ENCODE peak calls at places on chromosomes 16 and 17, in four cellular contexts. Y is GM23338, M is HCT116, A is SK-N-SH. T is an unnamed sample.

GRCh38 chr16:12160249-12160648 is 183.7 kb downstream of the SNX29 start:
- DNase-seq in Y (no peak), A (no peak), M (no peak), T (no peak)

GRCh38 chr16:72542103-72542502 is 370.1 kb upstream of the PMFBP1 start:
- DNase-seq in M (no peak), Y (no peak), A (no peak), T (no peak)

GRCh38 chr16:721765-722481 is 977 bp downstream of the ANTKMT start:
- DNase-seq in A (peak; percentile 60), M (no peak), Y (no peak), T (no peak)

GRCh38 chr16:28872952-28873351 is 5.3 kb upstream of the ATP2A1 start:
- DNase-seq in Y (no peak), M (no peak), A (no peak), T (no peak)

GRCh38 chr16:67207857-67208524 is 9.1 kb downstream of the ELMO3 start:
- DNase-seq in M (no peak), A (peak; percentile 34), Y (no peak), T (no peak)

GRCh38 chr16:87830673-87831420 is 38.5 kb downstream of the SLC7A5 start:
- DNase-seq in A (no peak), Y (no peak), M (no peak), T (no peak)

GRCh38 chr17:67040652-67041051 is 3.7 kb upstream of the CACNG1 start:
- DNase-seq in Y (no peak), A (no peak), M (no peak), T (no peak)

GRCh38 chr17:11642655-11643054 is 44.4 kb downstream of the DNAH9 start:
- DNase-seq in A (no peak), M (no peak), Y (no peak), T (peak; percentile 64)

GRCh38 chr17:44005865-44006580 is 1.6 kb downstream of the NAGS start:
- DNase-seq in Y (peak; percentile 77), M (no peak), A (peak; percentile 77), T (no peak)

GRCh38 chr17:52049051-52049450 is 109.5 kb downstream of the CA10 start:
- DNase-seq in Y (no peak), M (no peak), A (no peak), T (no peak)

GRCh38 chr17:6496636-6497441 is 52.6 kb downstream of the PIMREG start:
- DNase-seq in M (no peak), A (no peak), Y (no peak), T (no peak)

GRCh38 chr16:89144681-89145080 is 26.9 kb upstream of the CDH15 start:
- DNase-seq in A (peak; percentile 57), Y (no peak), M (no peak), T (no peak)

GRCh38 chr16:24463196-24463945 is 76.0 kb upstream of the RBBP6 start:
- DNase-seq in A (no peak), Y (no peak), M (no peak), T (no peak)

GRCh38 chr17:60077226-60077625 is 1.5 kb downstream of the HEATR6 start:
- DNase-seq in M (no peak), Y (no peak), A (no peak), T (no peak)

GRCh38 chr16:68283840-68284595 is 19.7 kb downstream of the SLC7A6 start:
- DNase-seq in M (no peak), Y (no peak), A (no peak), T (no peak)

GRCh38 chr17:32460054-32460453 is 15.7 kb downstream of the PSMD11 start:
- DNase-seq in Y (no peak), M (no peak), A (no peak), T (no peak)

GRCh38 chr16:54506691-54507090 is 220.1 kb upstream of the IRX3 start:
- DNase-seq in A (peak; percentile 63), M (no peak), Y (peak; percentile 19), T (no peak)

GRCh38 chr17:44200478-44201155 is 933 bp upstream of the ATXN7L3 start:
- DNase-seq in A (no peak), Y (peak; percentile 43), M (no peak), T (no peak)

GRCh38 chr16:28837672-28838557 is 8.2 kb downstream of the TUFM start:
- DNase-seq in Y (no peak), M (no peak), A (no peak), T (no peak)

GRCh38 chr16:28597692-28598261 is 927 bp upstream of the SULT1A2 start:
- DNase-seq in A (no peak), M (no peak), Y (peak; percentile 78), T (no peak)

GRCh38 chr17:46814446-46814845 is 4.0 kb downstream of the WNT3 start:
- DNase-seq in A (no peak), M (no peak), Y (no peak), T (no peak)

GRCh38 chr17:46813920-46814319 is 4.6 kb downstream of the WNT3 start:
- DNase-seq in A (no peak), M (no peak), Y (no peak), T (no peak)

GRCh38 chr17:46810837-46811236 is 7.7 kb downstream of the WNT3 start:
- DNase-seq in A (no peak), M (no peak), Y (peak; percentile 28), T (no peak)

GRCh38 chr17:46811978-46812583 is 6.4 kb downstream of the WNT3 start:
- DNase-seq in M (no peak), A (no peak), Y (no peak), T (no peak)

GRCh38 chr17:46812624-46813318 is 5.7 kb downstream of the WNT3 start:
- DNase-seq in Y (no peak), M (no peak), A (no peak), T (no peak)
- TF ChIP-seq POLR2AphosphoS5 in Y (no peak), M (no peak), A (no peak), T (no peak)

GRCh38 chr17:64628641-64629040 is 33.5 kb downstream of the SMURF2 start:
- DNase-seq in A (no peak), M (no peak), Y (no peak), T (no peak)
- H3K4me1 ChIP-seq in A (no peaks in the 10 kb centered on the region), M (peaks cover 84% of the 10 kb centered on the region), Y (no peaks in the 10 kb centered on the region), T (peaks cover 75% of the 10 kb centered on the region)

GRCh38 chr17:81401727-81402529 is 6.7 kb downstream of the BAHCC1 start:
- DNase-seq in Y (peak; percentile 68), A (peak; percentile 81), M (no peak), T (no peak)
- TF ChIP-seq POLR2AphosphoS5 in Y (no peak), A (no peak), M (no peak), T (no peak)

GRCh38 chr17:9199474-9200196 is 178.3 kb downstream of the NTN1 start:
- DNase-seq in A (no peak), M (no peak), Y (peak; percentile 41), T (no peak)

GRCh38 chr17:9200197-9200662 is 178.9 kb downstream of the NTN1 start:
- DNase-seq in Y (no peak), M (no peak), A (no peak), T (no peak)

GRCh38 chr17:9192010-9192409 is 170.7 kb downstream of the NTN1 start:
- DNase-seq in Y (no peak), M (no peak), A (no peak), T (no peak)

GRCh38 chr17:9195961-9196668 is 174.8 kb downstream of the NTN1 start:
- DNase-seq in Y (peak; percentile 59), A (no peak), M (no peak), T (no peak)

GRCh38 chr17:9195346-9195870 is 174.1 kb downstream of the NTN1 start:
- DNase-seq in Y (no peak), A (no peak), M (no peak), T (no peak)
- H3K4me1 ChIP-seq in Y (no peaks in the 10 kb centered on the region), A (no peaks in the 10 kb centered on the region), M (peaks cover 21% of the 10 kb centered on the region), T (no peaks in the 10 kb centered on the region)